ENCODE peak calls at places on chromosomes 3 and 15, in five cellular contexts. H, N, L, D and J are unnamed samples.

GRCh38 chr15:48411971-48412591 is 80.9 kb downstream of the DUT start:
- DNase-seq in H (no peak), L (no peak), N (no peak), D (peak), J (no peak)

GRCh38 chr15:58903232-58903631 is 30.2 kb downstream of the SLTM start:
- DNase-seq in H (no peak), L (no peak), N (no peak), D (no peak), J (no peak)

GRCh38 chr3:64489361-64490044 is 198.3 kb downstream of the ADAMTS9 start:
- DNase-seq in D (peak), H (no peak), N (no peak), L (peak), J (peak)

GRCh38 chr15:24971772-24972171 is 17.0 kb downstream of the SNRPN start:
- DNase-seq in N (no peak), D (no peak), H (no peak), L (no peak), J (no peak)

GRCh38 chr15:25775317-25775912 is 87.7 kb downstream of the ATP10A start:
- DNase-seq in L (peak), H (no peak), D (peak), N (no peak), J (no peak)

GRCh38 chr3:154431043-154431442 is 1.1 kb upstream of the GPR149 start:
- DNase-seq in D (no peak), N (no peak), L (no peak), H (no peak), J (no peak)

GRCh38 chr3:125694761-125695294 is 99.5 kb upstream of the OSBPL11 start:
- DNase-seq in L (no peak), N (no peak), D (no peak), H (no peak), J (no peak)

GRCh38 chr3:128800241-128801187 is 74.5 kb downstream of the RAB7A start:
- DNase-seq in H (peak), N (no peak), D (no peak), L (no peak), J (no peak)

GRCh38 chr3:139113231-139113749 is 68.6 kb upstream of the PRR23C start:
- DNase-seq in N (no peak), L (no peak), D (no peak), H (no peak), J (no peak)